ENCODE peak calls at places on chromosomes 13 and 19, in eight cellular contexts. V is activated naive CD4-positive, alpha-beta T cell treated with anti-CD3 and anti-CD28 coated beads, Interleukin-2, amount 50 U/mL, for 72 hours; R is stimulated activated CD8-positive, alpha-beta memory T cell treated with anti-CD3 and anti-CD28 coated beads, Interleukin-7, amount 100 ng/mL, for 4 hours; E is HT-29; N is effector memory CD8-positive, alpha-beta T cell; P is germinal center; M is activated CD4-positive, alpha-beta T cell treated with anti-CD3 and anti-CD28 coated beads for 4 hours; A is A673. S is an unnamed sample.
A peak's percentile ranks its signal among the peaks of the same experiment; 100 is the strongest.

GRCh38 chr19:14139944-14140343 is 3.6 kb upstream of the ASF1B start:
- DNase-seq in V (no peak), R (no peak), E (no peak), N (no peak), P (no peak), M (no peak), A (no peak), S (no peak)

GRCh38 chr13:32164622-32165268 is 133.2 kb downstream of the FRY start:
- DNase-seq in V (no peak), R (no peak), E (peak; percentile 96), N (no peak), P (peak; percentile 33), M (peak; percentile 3), A (peak; percentile 90), S (no peak)

GRCh38 chr13:111491659-111492058 is 171.2 kb downstream of the TEX29 start:
- DNase-seq in V (peak; percentile 28), R (no peak), E (no peak), N (no peak), P (no peak), M (no peak), A (no peak), S (no peak)

GRCh38 chr13:80677227-80677626 is 336.3 kb upstream of the SPRY2 start:
- DNase-seq in V (no peak), R (no peak), E (no peak), N (no peak), P (no peak), M (no peak), A (no peak), S (no peak)

GRCh38 chr13:35957174-35957867 is 173.9 kb downstream of the DCLK1 start:
- DNase-seq in V (no peak), R (no peak), E (no peak), N (no peak), P (no peak), M (no peak), A (no peak), S (no peak)

GRCh38 chr19:17610384-17610783 is 54.9 kb downstream of the COLGALT1 start:
- DNase-seq in V (no peak), R (no peak), E (no peak), N (no peak), P (peak; percentile 82), M (no peak), A (peak; percentile 57), S (no peak)

GRCh38 chr19:33631628-33631995 is 9.9 kb downstream of the CHST8 start:
- DNase-seq in V (no peak), R (no peak), E (no peak), N (no peak), P (no peak), M (no peak), A (no peak), S (no peak)

GRCh38 chr13:33112745-33113144 is 96.5 kb downstream of the KL start:
- DNase-seq in V (no peak), R (no peak), E (no peak), N (no peak), P (no peak), M (no peak), A (no peak), S (no peak)

GRCh38 chr19:35451278-35452096 is 3.4 kb downstream of the FFAR2 start:
- DNase-seq in V (peak; percentile 57), R (no peak), E (no peak), N (peak; percentile 23), P (no peak), M (peak; percentile 6), A (no peak), S (no peak)

GRCh38 chr13:94331281-94331680 is 148.2 kb downstream of the DCT start:
- DNase-seq in V (no peak), R (no peak), E (no peak), N (no peak), P (no peak), M (no peak), A (no peak), S (no peak)

GRCh38 chr19:46660601-46661019 is 372 bp downstream of the DACT3 start:
- DNase-seq in V (no peak), R (no peak), E (no peak), N (no peak), P (no peak), M (no peak), A (no peak), S (no peak)

GRCh38 chr13:41520016-41520698 is 62.8 kb downstream of the RGCC start:
- DNase-seq in V (no peak), R (no peak), E (no peak), N (no peak), P (no peak), M (no peak), A (peak; percentile 8), S (no peak)